ENCODE peak calls at places on chromosomes 6 and 20, in seven cellular contexts. I, Y, Z, B, V, O and Q are unnamed samples.

GRCh38 chr20:23205656-23206055 is 119.5 kb upstream of the CD93 start:
- DNase-seq in I (peak), Y (peak), Z (peak), B (no peak), V (no peak), O (no peak), Q (no peak)

GRCh38 chr6:121857551-121857950 is 422.1 kb downstream of the GJA1 start:
- DNase-seq in I (no peak), Y (no peak), Z (no peak), B (no peak), V (no peak), O (no peak), Q (no peak)

GRCh38 chr6:22966711-22967110 is 397.3 kb downstream of the HDGFL1 start:
- DNase-seq in I (no peak), Y (no peak), Z (no peak), B (no peak), V (no peak), O (no peak), Q (no peak)

GRCh38 chr6:38512211-38512610 is 127.5 kb downstream of the BTBD9 start:
- DNase-seq in I (no peak), Y (no peak), Z (no peak), B (no peak), V (no peak), O (no peak), Q (no peak)

GRCh38 chr6:110567957-110568696 is 91.7 kb upstream of the SLC22A16 start:
- DNase-seq in I (no peak), Y (no peak), Z (no peak), B (no peak), V (no peak), O (no peak), Q (no peak)

GRCh38 chr20:36836591-36837329 is 39.2 kb upstream of the TLDC2 start:
- DNase-seq in I (peak), Y (peak), Z (no peak), B (no peak), V (peak), O (peak), Q (no peak)

GRCh38 chr6:139054001-139054400 is 25.5 kb downstream of the ABRACL start:
- DNase-seq in I (no peak), Y (no peak), Z (no peak), B (no peak), V (no peak), O (no peak), Q (no peak)

GRCh38 chr6:165573671-165574070 is 89.4 kb downstream of the PDE10A start:
- DNase-seq in I (peak), Y (peak), Z (peak), B (no peak), V (peak), O (no peak), Q (no peak)

GRCh38 chr6:16047435-16047834 is 81.5 kb upstream of the MYLIP start:
- DNase-seq in I (no peak), Y (no peak), Z (no peak), B (no peak), V (no peak), O (no peak), Q (no peak)
- TF ChIP-seq POLR2AphosphoS5 in I (no peak), Y (no peak), Z (no peak), B (no peak), V (no peak), O (no peak), Q (no peak)

GRCh38 chr20:54146672-54147071 is 27.1 kb downstream of the CYP24A1 start:
- DNase-seq in I (no peak), Y (no peak), Z (no peak), B (no peak), V (no peak), O (no peak), Q (no peak)

GRCh38 chr20:54149765-54150264 is 24.0 kb downstream of the CYP24A1 start:
- DNase-seq in I (no peak), Y (no peak), Z (no peak), B (no peak), V (no peak), O (no peak), Q (no peak)

GRCh38 chr20:54151073-54151436 is 22.7 kb downstream of the CYP24A1 start:
- DNase-seq in I (no peak), Y (no peak), Z (no peak), B (no peak), V (no peak), O (no peak), Q (no peak)

GRCh38 chr20:54151511-54152226 is 22.1 kb downstream of the CYP24A1 start:
- DNase-seq in I (no peak), Y (no peak), Z (no peak), B (no peak), V (no peak), O (no peak), Q (no peak)

GRCh38 chr20:54148947-54149764 is 24.6 kb downstream of the CYP24A1 start:
- DNase-seq in I (no peak), Y (no peak), Z (peak), B (no peak), V (peak), O (no peak), Q (no peak)
- TF ChIP-seq POLR2AphosphoS5 in I (no peak), Y (no peak), Z (no peak), B (no peak), V (peak), O (no peak), Q (no peak)

DNA sequence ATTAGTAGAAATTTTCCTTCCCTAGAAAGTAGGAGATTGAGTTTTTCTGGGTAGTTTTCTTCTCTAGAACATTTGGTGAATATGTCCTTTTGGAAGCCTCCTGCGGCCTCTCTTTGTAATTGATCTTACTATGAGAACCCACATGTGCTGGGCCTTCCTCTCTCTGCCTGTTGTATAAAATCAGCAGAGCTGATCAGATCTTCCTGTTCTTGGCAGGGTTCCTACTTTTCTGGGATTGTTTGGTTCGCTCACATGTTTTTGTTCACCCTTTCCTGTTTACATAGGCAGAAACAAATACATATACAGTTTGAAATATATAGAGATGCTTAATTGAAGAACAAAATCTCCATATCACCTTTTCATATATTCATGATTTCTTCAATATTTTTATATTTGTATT is 57.8 kb downstream of the IL22RA2 start:
- DNase-seq in I (no peak), Y (peak), Z (no peak), B (no peak), V (no peak), O (no peak), Q (no peak)
- TF ChIP-seq POLR2AphosphoS5 in I (no peak), Y (no peak), Z (no peak), B (no peak), V (no peak), O (no peak), Q (no peak)

GRCh38 chr6:112237644-112238043 is 16.7 kb downstream of the LAMA4 start:
- DNase-seq in I (peak), Y (peak), Z (no peak), B (no peak), V (no peak), O (no peak), Q (no peak)
- TF ChIP-seq POLR2AphosphoS5 in I (peak), Y (no peak), Z (peak), B (no peak), V (no peak), O (no peak), Q (no peak)

GRCh38 chr6:11093591-11094410 is at the start of gene SMIM13:
- DNase-seq in I (peak), Y (peak), Z (peak), B (no peak), V (peak), O (peak), Q (peak)
- TF ChIP-seq POLR2AphosphoS5 in I (peak), Y (peak), Z (peak), B (peak), V (peak), O (peak), Q (peak)

GRCh38 chr6:170087946-170088348 is 202.9 kb downstream of the DLL1 start:
- DNase-seq in I (peak), Y (no peak), Z (no peak), B (no peak), V (no peak), O (peak), Q (peak)

GRCh38 chr6:170083236-170084051 is 207.4 kb downstream of the DLL1 start:
- DNase-seq in I (peak), Y (no peak), Z (no peak), B (no peak), V (no peak), O (peak), Q (no peak)

GRCh38 chr6:170086639-170087420 is 204.0 kb downstream of the DLL1 start:
- DNase-seq in I (peak), Y (no peak), Z (no peak), B (no peak), V (no peak), O (peak), Q (no peak)

GRCh38 chr6:170084166-170084730 is 206.6 kb downstream of the DLL1 start:
- DNase-seq in I (no peak), Y (no peak), Z (no peak), B (no peak), V (no peak), O (peak), Q (no peak)

DNA sequence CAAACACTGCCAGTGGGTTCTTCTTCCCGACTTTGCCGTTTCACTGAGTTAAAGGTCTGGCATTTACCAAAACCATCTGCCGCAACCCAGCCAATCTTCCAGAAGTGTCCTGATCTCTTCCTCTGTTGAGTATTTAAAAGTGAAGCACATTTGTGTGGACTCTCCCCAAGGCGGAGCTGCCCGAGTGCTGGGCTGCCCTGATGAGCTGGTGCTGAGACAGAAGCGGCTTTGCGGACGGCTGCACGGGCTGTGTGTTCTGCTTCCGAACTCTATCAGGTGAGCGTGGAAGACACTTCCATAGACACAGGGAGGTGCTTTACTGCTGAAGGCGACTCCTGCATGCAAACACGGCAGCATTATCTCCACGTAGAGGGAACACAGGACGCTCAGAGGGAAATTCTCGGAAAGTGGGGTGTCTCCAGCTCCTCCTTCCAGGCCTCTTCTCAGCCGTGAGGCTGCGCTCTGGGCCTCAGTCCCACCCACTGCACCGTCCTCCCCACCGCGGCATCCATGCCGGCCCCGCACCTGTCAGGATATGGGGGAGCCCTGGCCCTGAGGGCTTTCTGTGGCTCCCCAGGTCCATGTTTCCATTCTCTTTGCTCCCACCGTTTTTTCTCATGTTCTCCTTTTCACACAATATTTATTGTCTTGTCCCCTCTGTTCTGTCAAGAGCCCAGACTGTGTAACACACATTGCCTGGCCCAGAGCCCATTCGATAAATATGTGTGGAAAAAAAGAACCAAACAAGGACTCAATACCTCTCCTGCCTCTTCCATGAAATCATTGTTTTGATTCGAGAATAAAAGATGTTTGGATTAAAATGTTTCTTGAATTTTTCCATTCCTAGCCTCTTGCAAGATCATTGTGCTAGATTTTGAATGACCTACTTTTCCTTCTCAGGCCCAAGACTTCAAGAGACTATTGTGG is 205.1 kb downstream of the DLL1 start:
- DNase-seq in I (peak), Y (no peak), Z (no peak), B (no peak), V (no peak), O (peak), Q (no peak)
- TF ChIP-seq POLR2AphosphoS5 in I (no peak), Y (no peak), Z (no peak), B (no peak), V (no peak), O (no peak), Q (no peak)

GRCh38 chr6:108558372-108559096 is 2.2 kb upstream of the FOXO3 start:
- DNase-seq in I (peak), Y (peak), Z (peak), B (no peak), V (peak), O (peak), Q (peak)
- TF ChIP-seq POLR2AphosphoS5 in I (peak), Y (peak), Z (peak), B (peak), V (peak), O (peak), Q (no peak)

GRCh38 chr20:35315199-35316020 is 23.2 kb upstream of the FAM83C start:
- DNase-seq in I (no peak), Y (no peak), Z (no peak), B (no peak), V (no peak), O (no peak), Q (no peak)

GRCh38 chr20:35319206-35320197 is 27.3 kb upstream of the FAM83C start:
- DNase-seq in I (no peak), Y (peak), Z (no peak), B (no peak), V (no peak), O (no peak), Q (no peak)

GRCh38 chr20:35318502-35319157 is 26.4 kb upstream of the FAM83C start:
- DNase-seq in I (peak), Y (peak), Z (peak), B (no peak), V (peak), O (no peak), Q (no peak)

GRCh38 chr20:35316086-35316485 is 23.9 kb upstream of the FAM83C start:
- DNase-seq in I (no peak), Y (no peak), Z (no peak), B (no peak), V (no peak), O (no peak), Q (no peak)

DNA sequence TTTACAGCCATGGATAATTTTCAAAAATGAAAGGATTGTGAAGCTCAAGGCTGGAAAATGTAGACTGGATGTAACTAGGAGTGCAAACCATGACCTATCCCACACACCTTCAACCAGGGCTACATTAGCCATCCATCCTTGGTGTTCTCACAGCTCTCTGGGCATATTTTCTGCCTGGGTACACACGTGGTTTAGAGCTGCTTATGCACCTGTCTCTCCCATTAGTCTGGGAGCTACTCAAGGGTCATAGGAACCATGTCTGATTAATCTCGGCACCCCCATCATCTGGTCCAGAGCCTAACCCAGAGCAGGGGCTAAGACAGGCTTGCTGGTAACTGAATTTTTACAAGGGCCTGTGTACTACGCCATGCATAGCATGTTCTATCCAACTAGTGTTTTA is 25.2 kb upstream of the FAM83C start:
- DNase-seq in I (no peak), Y (no peak), Z (no peak), B (no peak), V (no peak), O (no peak), Q (no peak)
- TF ChIP-seq POLR2AphosphoS5 in I (no peak), Y (no peak), Z (no peak), B (no peak), V (no peak), O (no peak), Q (no peak)

GRCh38 chr6:40399888-40400468 is 187.2 kb downstream of the LRFN2 start:
- DNase-seq in I (no peak), Y (no peak), Z (no peak), B (no peak), V (no peak), O (no peak), Q (no peak)
- TF ChIP-seq POLR2AphosphoS5 in I (no peak), Y (no peak), Z (no peak), B (no peak), V (no peak), O (no peak), Q (no peak)

GRCh38 chr20:8933391-8933807 is 135.5 kb upstream of the PLCB4 start:
- DNase-seq in I (no peak), Y (no peak), Z (peak), B (no peak), V (no peak), O (no peak), Q (no peak)
- TF ChIP-seq POLR2AphosphoS5 in I (no peak), Y (no peak), Z (no peak), B (no peak), V (no peak), O (no peak), Q (no peak)